ENCODE peak calls at places on chromosomes 16 and 17, in seven cellular contexts. J is mesenchymal stem cell, P is IMR-90, B is H1, F is H9, C is neuronal stem cell, L is trophoblast cell. T is an unnamed sample.

GRCh38 chr16:4376820-4377572 is 5.3 kb downstream of the VASN start:
- DNase-seq in J (no peak), P (no peak), B (no peak), F (no peak), C (no peak), L (no peak), T (peak; percentile 72)

GRCh38 chr16:4303973-4304372 is 11.9 kb upstream of the GLIS2 start:
- DNase-seq in J (no peak), P (no peak), B (no peak), F (peak; percentile 41), C (no peak), L (peak; percentile 46), T (no peak)

GRCh38 chr17:55068862-55069771 is 100.6 kb downstream of the STXBP4 start:
- DNase-seq in J (no peak), P (no peak), B (no peak), F (no peak), C (no peak), L (no peak), T (no peak)

GRCh38 chr17:28944862-28945741 is 6.2 kb downstream of the PHF12 start:
- DNase-seq in J (no peak), P (peak; percentile 54), B (no peak), F (no peak), C (no peak), L (no peak), T (no peak)

GRCh38 chr17:36657763-36658490 is 56.5 kb downstream of the MRM1 start:
- DNase-seq in J (peak; percentile 20), P (no peak), B (no peak), F (peak; percentile 76), C (no peak), L (peak; percentile 1), T (peak; percentile 61)

GRCh38 chr17:81868674-81869220 is 2.4 kb downstream of the ARHGDIA start:
- DNase-seq in J (peak; percentile 92), P (peak; percentile 88), B (no peak), F (peak; percentile 78), C (no peak), L (peak; percentile 58), T (peak; percentile 89)

GRCh38 chr16:86834451-86835035 is 256.2 kb downstream of the FOXL1 start:
- DNase-seq in J (peak; percentile 60), P (peak; percentile 88), B (peak; percentile 34), F (peak; percentile 82), C (peak; percentile 14), L (no peak), T (peak; percentile 74)

GRCh38 chr17:31116167-31116566 is 21.4 kb downstream of the NF1 start:
- DNase-seq in J (no peak), P (no peak), B (no peak), F (no peak), C (no peak), L (no peak), T (no peak)

GRCh38 chr17:37358098-37358829 is 17.5 kb upstream of the C17orf78 start:
- DNase-seq in J (peak; percentile 84), P (peak; percentile 44), B (peak; percentile 66), F (peak; percentile 93), C (peak; percentile 90), L (no peak), T (peak; percentile 96)

GRCh38 chr17:30720013-30720471 is 104.5 kb downstream of the CRLF3 start:
- DNase-seq in J (no peak), P (no peak), B (no peak), F (peak; percentile 23), C (no peak), L (no peak), T (no peak)

GRCh38 chr17:46071796-46072195 is 72.7 kb downstream of the STH start:
- DNase-seq in J (no peak), P (no peak), B (no peak), F (no peak), C (no peak), L (no peak), T (peak; percentile 26)

GRCh38 chr17:79914813-79915740 is 75.8 kb upstream of the CBX4 start:
- DNase-seq in J (no peak), P (no peak), B (no peak), F (no peak), C (no peak), L (no peak), T (no peak)

GRCh38 chr16:66287916-66288315 is 78.6 kb upstream of the CDH5 start:
- DNase-seq in J (no peak), P (no peak), B (no peak), F (peak; percentile 16), C (no peak), L (no peak), T (no peak)

GRCh38 chr16:89700649-89701424 is 668 bp downstream of the SPATA2L start:
- DNase-seq in J (peak; percentile 65), P (peak; percentile 24), B (no peak), F (peak; percentile 73), C (no peak), L (peak; percentile 75), T (peak; percentile 83)

GRCh38 chr17:41627316-41628072 is 3.1 kb upstream of the KRT17 start:
- DNase-seq in J (no peak), P (no peak), B (no peak), F (peak; percentile 73), C (no peak), L (no peak), T (no peak)

GRCh38 chr17:66296289-66296725 is 6.1 kb upstream of the PRKCA start:
- DNase-seq in J (no peak), P (no peak), B (no peak), F (no peak), C (no peak), L (peak; percentile 63), T (no peak)

GRCh38 chr17:69412336-69412735 is 2.2 kb upstream of the MAP2K6 start:
- DNase-seq in J (no peak), P (no peak), B (no peak), F (no peak), C (no peak), L (no peak), T (no peak)

GRCh38 chr16:48367443-48368049 is 17.7 kb downstream of the SIAH1 start:
- DNase-seq in J (no peak), P (no peak), B (no peak), F (no peak), C (no peak), L (no peak), T (no peak)
- H3K9ac ChIP-seq in J (peak overlapping the region; percentile 96), P (no peak overlapping the region), B (no peak overlapping the region), F (no peak overlapping the region), C (no peak overlapping the region), L (no peak overlapping the region), T (no peak overlapping the region)

DNA sequence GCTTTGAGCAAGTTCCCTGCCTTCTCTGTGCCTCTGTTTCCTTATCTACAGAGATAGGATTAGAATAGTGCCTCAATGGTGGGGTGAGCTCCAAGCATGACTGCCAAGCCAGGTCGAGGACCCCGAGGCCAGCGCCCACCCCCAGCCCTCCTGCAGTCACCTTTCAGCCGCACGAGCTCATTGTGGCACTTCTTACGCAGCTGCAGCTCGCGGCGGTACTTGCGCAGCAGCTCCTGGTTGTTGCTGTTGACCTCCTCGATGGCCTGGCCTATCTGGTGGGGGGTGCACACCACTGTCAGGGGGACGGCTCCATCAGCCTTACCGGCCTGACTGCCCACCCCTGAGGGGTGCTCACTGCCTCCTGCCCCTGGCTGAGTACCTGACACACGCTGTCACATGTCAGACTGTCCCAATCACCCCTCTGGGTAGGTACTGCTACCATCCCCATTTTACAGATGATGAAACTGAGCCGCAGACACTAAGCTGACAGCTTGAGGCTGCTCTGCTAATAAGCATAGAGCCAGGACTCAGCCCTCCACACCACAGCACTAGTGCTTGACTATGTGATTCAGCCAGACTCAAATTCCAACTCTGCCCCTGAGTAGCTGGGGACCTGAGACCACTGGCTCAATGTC is 31.3 kb downstream of the KATNB1 start:
- DNase-seq in J (no peak), P (no peak), B (no peak), F (no peak), C (no peak), L (no peak), T (no peak)
- H2AK5ac ChIP-seq in J (no peak overlapping the region), P (no peak overlapping the region), B (no peak overlapping the region), F (no peak overlapping the region), C (peak overlapping the region; percentile 34), L (no peak overlapping the region), T (no peak overlapping the region)

DNA sequence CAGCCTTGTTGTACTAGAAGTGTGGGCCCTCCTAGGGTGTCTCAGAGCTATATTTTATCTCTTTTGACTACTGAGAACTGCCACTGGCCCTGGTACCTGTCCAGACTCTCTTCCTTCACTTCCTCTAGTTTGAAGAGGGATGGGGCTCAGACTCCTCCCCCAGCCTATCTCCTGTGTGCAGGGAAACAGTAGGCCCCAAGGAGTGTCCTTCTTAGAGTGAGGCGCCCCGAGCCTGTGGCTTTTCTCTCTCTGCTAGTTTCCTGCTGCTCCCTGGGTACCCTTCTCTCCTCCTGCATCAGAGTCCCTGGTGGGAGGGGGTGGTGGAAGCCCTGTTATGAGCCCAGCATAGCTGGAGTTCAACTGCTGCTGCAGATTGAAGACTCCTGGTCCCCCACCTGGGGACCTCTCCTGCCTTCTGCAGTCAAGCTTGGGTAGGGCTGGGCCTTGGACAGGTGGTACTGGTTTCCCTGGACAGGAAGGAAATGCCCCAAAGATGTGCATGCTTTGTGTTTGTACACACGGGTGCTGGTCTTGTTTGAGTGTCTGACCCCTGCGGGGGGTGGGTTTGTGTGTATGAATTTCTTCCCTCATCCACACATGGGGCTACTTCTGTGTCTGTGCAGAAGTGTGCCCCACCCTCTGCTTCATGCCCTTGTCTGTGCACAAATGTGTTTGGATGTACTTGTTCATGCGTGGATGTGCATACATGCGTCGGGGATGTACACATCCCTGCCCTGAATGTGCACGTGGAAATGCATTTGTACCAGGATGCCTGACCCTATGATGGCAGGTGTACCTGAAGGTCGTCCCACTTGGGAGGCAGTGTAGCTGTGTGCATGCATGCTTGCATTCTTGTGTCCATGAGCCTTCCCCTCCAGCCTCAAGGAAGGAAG is 6.9 kb downstream of the RARA start:
- DNase-seq in J (no peak), P (no peak), B (no peak), F (no peak), C (no peak), L (no peak), T (no peak)
- H3K9ac ChIP-seq in J (peak overlapping the region; percentile 98), P (peak overlapping the region; percentile 15), B (no peak overlapping the region), F (peak overlapping the region; percentile 34), C (peak overlapping the region; percentile 64), L (no peak overlapping the region), T (peak overlapping the region; percentile 77)

GRCh38 chr17:48357727-48358126 is 72.3 kb downstream of the SKAP1 start:
- DNase-seq in J (no peak), P (peak; percentile 0), B (no peak), F (no peak), C (no peak), L (no peak), T (no peak)

GRCh38 chr17:48348352-48348751 is 81.7 kb downstream of the SKAP1 start:
- DNase-seq in J (no peak), P (no peak), B (no peak), F (no peak), C (no peak), L (no peak), T (no peak)

GRCh38 chr17:48356866-48357265 is 73.1 kb downstream of the SKAP1 start:
- DNase-seq in J (no peak), P (no peak), B (no peak), F (no peak), C (no peak), L (no peak), T (no peak)

GRCh38 chr17:48351916-48352332 is 78.1 kb downstream of the SKAP1 start:
- DNase-seq in J (peak; percentile 73), P (peak; percentile 67), B (no peak), F (no peak), C (peak; percentile 30), L (peak; percentile 68), T (peak; percentile 36)

DNA sequence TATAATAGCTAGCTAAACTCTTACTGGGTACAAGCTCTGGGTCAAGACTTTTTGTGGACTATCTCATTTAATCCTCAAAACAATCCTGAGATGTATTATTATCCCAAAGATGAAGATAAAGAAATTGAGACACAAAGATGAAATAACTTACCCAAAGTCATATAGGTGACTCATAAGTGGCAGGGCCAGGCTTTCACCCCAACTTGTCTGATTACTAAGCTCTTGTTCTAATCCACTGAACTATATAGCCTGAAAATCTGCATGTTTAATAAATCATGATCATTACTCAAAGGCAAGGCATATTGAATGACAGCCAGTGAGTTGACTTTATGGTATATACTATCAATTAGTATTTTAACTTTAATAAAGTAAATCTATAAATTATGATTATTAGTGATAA is 77.4 kb downstream of the SKAP1 start:
- DNase-seq in J (peak; percentile 37), P (peak; percentile 20), B (no peak), F (no peak), C (no peak), L (no peak), T (no peak)
- H2AK5ac ChIP-seq in J (no peak overlapping the region), P (no peak overlapping the region), B (no peak overlapping the region), F (no peak overlapping the region), C (no peak overlapping the region), L (no peak overlapping the region), T (no peak overlapping the region)